ENCODE peak calls at places on chromosomes 12 and 14, in nine cellular contexts. W, F, Q, C, G, I, P, R and N are unnamed samples.

GRCh38 chr12:59425798-59426197 is 170.0 kb upstream of the SLC16A7 start:
- DNase-seq in W (no peak), F (no peak), Q (no peak), C (no peak), G (no peak), I (no peak), P (no peak), R (no peak), N (no peak)

GRCh38 chr12:22334696-22335290 is at the start of gene ST8SIA1:
- DNase-seq in W (no peak), F (peak), Q (no peak), C (peak), G (no peak), I (no peak), P (peak), R (no peak), N (no peak)

GRCh38 chr12:6563448-6564050 is 4.5 kb downstream of the NOP2 start:
- DNase-seq in W (peak), F (peak), Q (peak), C (peak), G (peak), I (no peak), P (peak), R (no peak), N (no peak)

GRCh38 chr12:26226629-26227375 is 31.4 kb downstream of the SSPN start:
- DNase-seq in W (no peak), F (peak), Q (peak), C (no peak), G (no peak), I (no peak), P (peak), R (no peak), N (no peak)

GRCh38 chr12:116400671-116401357 is 123.3 kb upstream of the MED13L start:
- DNase-seq in W (no peak), F (no peak), Q (no peak), C (no peak), G (no peak), I (no peak), P (no peak), R (no peak), N (no peak)

GRCh38 chr14:42224053-42224888 is 617.6 kb downstream of the LRFN5 start:
- DNase-seq in W (peak), F (peak), Q (peak), C (no peak), G (peak), I (no peak), P (peak), R (no peak), N (peak)

GRCh38 chr12:88998421-88998820 is 353.9 kb downstream of the DUSP6 start:
- DNase-seq in W (peak), F (no peak), Q (peak), C (no peak), G (no peak), I (no peak), P (no peak), R (no peak), N (no peak)

GRCh38 chr12:26358651-26359050 is 163.3 kb downstream of the SSPN start:
- DNase-seq in W (no peak), F (no peak), Q (no peak), C (no peak), G (no peak), I (no peak), P (no peak), R (no peak), N (no peak)

GRCh38 chr12:90064759-90065158 is 356.1 kb upstream of the ATP2B1 start:
- DNase-seq in W (peak), F (no peak), Q (no peak), C (no peak), G (no peak), I (no peak), P (no peak), R (no peak), N (no peak)

GRCh38 chr12:131896080-131896810 is 1.8 kb downstream of the ULK1 start:
- DNase-seq in W (peak), F (peak), Q (peak), C (peak), G (peak), I (peak), P (peak), R (no peak), N (peak)

GRCh38 chr14:101561145-101561896 is at the start of gene DIO3:
- DNase-seq in W (no peak), F (peak), Q (no peak), C (no peak), G (no peak), I (no peak), P (no peak), R (no peak), N (no peak)

GRCh38 chr12:33180921-33181320 is 258.7 kb downstream of the SYT10 start:
- DNase-seq in W (no peak), F (no peak), Q (no peak), C (no peak), G (no peak), I (no peak), P (no peak), R (no peak), N (no peak)

GRCh38 chr12:116892318-116892717 is 11.1 kb upstream of the HRK start:
- DNase-seq in W (no peak), F (no peak), Q (no peak), C (no peak), G (peak), I (no peak), P (no peak), R (no peak), N (no peak)

GRCh38 chr14:91135039-91135438 is 21.2 kb downstream of the DGLUCY start:
- DNase-seq in W (no peak), F (no peak), Q (no peak), C (no peak), G (no peak), I (no peak), P (no peak), R (no peak), N (no peak)

GRCh38 chr12:104376650-104377506 is 73.3 kb downstream of the EID3 start:
- DNase-seq in W (peak), F (no peak), Q (peak), C (no peak), G (no peak), I (no peak), P (no peak), R (no peak), N (no peak)

GRCh38 chr14:75783184-75783583 is 122.1 kb downstream of the TTLL5 start:
- DNase-seq in W (no peak), F (no peak), Q (no peak), C (no peak), G (no peak), I (no peak), P (no peak), R (no peak), N (no peak)

GRCh38 chr14:75781096-75781495 is 120.0 kb downstream of the TTLL5 start:
- DNase-seq in W (no peak), F (no peak), Q (no peak), C (no peak), G (no peak), I (no peak), P (no peak), R (no peak), N (no peak)

GRCh38 chr14:75784314-75784686 is 123.3 kb downstream of the TTLL5 start:
- DNase-seq in W (no peak), F (no peak), Q (no peak), C (no peak), G (no peak), I (no peak), P (no peak), R (no peak), N (no peak)

DNA sequence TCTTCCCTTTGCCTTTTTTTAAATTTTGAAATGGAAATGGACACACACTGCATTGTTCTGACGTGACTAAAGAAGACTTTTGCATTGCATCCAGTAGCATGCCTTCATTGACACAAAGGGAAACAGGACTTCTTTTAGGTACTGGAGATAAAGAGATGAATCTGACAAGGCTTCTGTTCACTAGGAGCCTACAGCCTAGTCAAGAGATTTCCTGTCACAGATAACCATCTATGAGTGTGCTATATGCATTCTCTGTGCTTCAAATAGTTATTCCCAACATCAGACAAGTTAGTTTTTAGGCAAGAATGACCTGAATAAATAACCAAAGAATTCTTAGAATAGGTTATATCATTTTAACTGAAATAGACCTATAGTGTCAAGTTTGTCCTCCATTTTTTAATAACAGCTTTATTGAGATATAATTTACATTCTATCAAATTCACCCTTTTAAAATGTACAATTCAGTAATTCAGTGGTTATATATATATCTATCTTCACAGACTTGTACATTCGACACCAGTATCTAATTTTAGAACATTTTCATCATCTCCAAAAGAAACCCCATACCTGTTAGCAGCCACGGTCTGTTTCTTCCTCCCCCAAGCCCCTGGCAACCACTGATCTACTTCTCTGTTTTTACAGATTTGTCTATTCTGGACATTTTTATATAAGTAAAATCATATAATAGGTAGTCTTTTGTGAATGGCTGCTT is 122.7 kb downstream of the TTLL5 start:
- DNase-seq in W (no peak), F (no peak), Q (no peak), C (no peak), G (no peak), I (no peak), P (no peak), R (no peak), N (no peak)
- TF ChIP-seq CTCF in W (no peak), F (no peak), Q (no peak), C (no peak), G (no peak), I (no peak), P (no peak), R (no peak), N (no peak)

DNA sequence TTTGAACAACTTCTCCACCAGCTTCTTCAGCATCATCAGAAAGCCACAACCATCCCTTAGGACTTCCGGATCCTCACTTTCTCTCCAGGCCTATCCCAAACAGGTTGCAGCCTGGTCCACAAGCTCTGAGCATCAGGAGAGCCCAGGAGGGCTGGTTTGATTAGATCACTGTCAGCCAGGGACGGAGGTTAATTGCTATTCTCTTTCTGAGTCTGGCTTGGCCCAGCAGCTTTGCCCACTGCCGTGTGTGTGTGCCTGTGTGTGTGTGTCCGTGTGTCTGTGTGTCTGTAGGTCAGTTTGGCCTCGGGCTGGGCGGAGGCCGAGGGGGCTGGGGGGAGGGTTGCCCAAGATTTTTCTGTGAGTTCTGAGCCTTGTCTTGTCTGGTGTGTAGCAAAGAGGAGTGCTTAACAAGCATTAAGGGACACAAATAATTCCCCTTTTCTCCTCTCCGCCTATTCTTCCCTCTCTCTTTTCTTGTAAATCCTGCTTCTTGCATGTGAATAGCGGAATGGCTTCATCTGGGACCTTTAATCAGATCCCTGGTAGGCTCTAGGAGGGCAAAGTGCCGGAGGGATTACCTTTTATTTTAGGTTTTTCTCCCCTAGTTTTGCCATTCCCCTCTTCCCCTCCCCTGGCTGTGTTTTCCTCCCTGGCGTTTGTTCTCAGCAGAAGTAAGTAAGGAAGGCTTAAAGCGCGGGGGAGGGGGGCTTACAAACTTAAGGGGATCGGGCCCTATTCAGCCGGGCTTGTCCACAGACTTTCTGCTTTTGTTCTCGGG is 138.2 kb upstream of the LHX5 start:
- DNase-seq in W (no peak), F (no peak), Q (no peak), C (no peak), G (no peak), I (no peak), P (no peak), R (no peak), N (no peak)
- H3K4me3 ChIP-seq in W (no peak), F (no peak), Q (no peak), C (no peak), G (no peak), I (no peak), P (no peak), R (no peak), N (no peak)

GRCh38 chr12:75623631-75624118 is 112.3 kb upstream of the KRR1 start:
- DNase-seq in W (peak), F (peak), Q (peak), C (no peak), G (no peak), I (no peak), P (peak), R (no peak), N (no peak)
- TF ChIP-seq CTCF in W (peak), F (peak), Q (peak), C (no peak), G (peak), I (peak), P (peak), R (peak), N (peak)

GRCh38 chr12:110622582-110622981 is 8.7 kb downstream of the TCTN1 start:
- DNase-seq in W (no peak), F (no peak), Q (no peak), C (no peak), G (no peak), I (no peak), P (no peak), R (no peak), N (no peak)

DNA sequence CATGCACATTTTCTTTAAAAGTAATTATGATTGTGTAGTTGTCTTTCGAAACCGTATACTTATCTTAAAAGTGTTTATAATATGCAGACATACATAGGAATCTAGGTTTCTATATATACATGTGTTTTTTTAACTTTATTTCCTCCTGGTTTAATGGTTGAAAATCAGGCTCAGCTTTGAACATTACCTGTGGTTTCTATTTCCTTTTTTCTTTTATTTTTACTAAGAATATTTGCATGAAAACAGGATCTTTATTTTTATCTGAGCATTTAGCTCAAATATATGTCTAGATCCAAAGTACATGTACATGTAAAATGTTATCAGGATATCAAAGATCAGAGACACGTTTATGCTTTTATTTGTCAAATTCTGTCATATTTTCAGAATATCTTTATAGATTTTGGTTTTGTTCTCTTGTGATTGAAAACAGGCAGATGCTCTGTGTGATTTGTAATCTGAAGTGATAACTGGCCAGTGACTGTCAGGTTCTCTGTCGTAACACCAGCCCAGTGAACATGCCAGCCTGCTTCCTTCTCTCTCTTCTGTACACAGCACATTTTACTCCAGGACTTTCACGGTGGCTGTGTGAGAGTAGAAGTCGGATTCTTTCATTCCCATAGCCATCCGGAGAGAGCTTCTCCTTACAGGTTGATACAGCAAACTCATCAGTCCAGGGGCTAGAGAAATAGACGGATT is 13.7 kb downstream of the TCTN1 start:
- DNase-seq in W (no peak), F (no peak), Q (no peak), C (no peak), G (peak), I (no peak), P (no peak), R (no peak), N (no peak)
- H3K4me3 ChIP-seq in W (no peak), F (no peak), Q (no peak), C (no peak), G (peak), I (no peak), P (no peak), R (no peak), N (no peak)